ENCODE peak calls at places on chromosomes 11 and 22, in five cellular contexts. P is psoas muscle, A is keratinocyte, J is prostate gland, T is ovary. U is an unnamed sample.
A peak's percentile ranks its signal among the peaks of the same experiment; 100 is the strongest.

GRCh38 chr11:128338806-128339205 is 248.6 kb downstream of the ETS1 start:
- DNase-seq in P (no peak), A (no peak), J (no peak), T (no peak), U (no peak)

GRCh38 chr11:93686812-93687211 is 25.3 kb downstream of the CEP295 start:
- DNase-seq in P (no peak), A (no peak), J (no peak), T (no peak), U (no peak)

GRCh38 chr11:80285076-80285790 is 844.4 kb upstream of the TENM4 start:
- DNase-seq in P (no peak), A (no peak), J (no peak), T (no peak), U (no peak)

GRCh38 chr22:47219789-47220188 is 457.3 kb downstream of the TBC1D22A start:
- DNase-seq in P (no peak), A (no peak), J (no peak), T (no peak), U (no peak)

GRCh38 chr11:78069465-78069864 is 5.8 kb downstream of the THRSP start:
- DNase-seq in P (no peak), A (no peak), J (no peak), T (no peak), U (peak; percentile 19)

GRCh38 chr11:6437423-6437822 is 3.4 kb downstream of the HPX start:
- DNase-seq in P (no peak), A (no peak), J (no peak), T (no peak), U (no peak)

GRCh38 chr11:42066113-42066512 is 606.7 kb upstream of the LRRC4C start:
- DNase-seq in P (peak; percentile 64), A (no peak), J (no peak), T (no peak), U (no peak)

GRCh38 chr11:20599424-20600346 is at the start of gene SLC6A5:
- DNase-seq in P (no peak), A (no peak), J (no peak), T (no peak), U (peak; percentile 30)

GRCh38 chr11:117095301-117096139 is 2.7 kb downstream of the SIK3 start:
- DNase-seq in P (no peak), A (no peak), J (no peak), T (no peak), U (no peak)

GRCh38 chr11:11995601-11996000 is 12.8 kb downstream of the DKK3 start:
- DNase-seq in P (no peak), A (no peak), J (no peak), T (no peak), U (no peak)

GRCh38 chr11:8652140-8652539 is 30.3 kb downstream of the TRIM66 start:
- DNase-seq in P (no peak), A (peak; percentile 79), J (no peak), T (no peak), U (no peak)

GRCh38 chr11:96169250-96169649 is 173.7 kb downstream of the MAML2 start:
- DNase-seq in P (no peak), A (no peak), J (no peak), T (no peak), U (no peak)

GRCh38 chr11:11605181-11605580 is 16.6 kb downstream of the GALNT18 start:
- DNase-seq in P (no peak), A (no peak), J (no peak), T (no peak), U (no peak)

GRCh38 chr22:23245045-23245798 is 64.9 kb downstream of the BCR start:
- DNase-seq in P (peak; percentile 41), A (no peak), J (no peak), T (no peak), U (no peak)

GRCh38 chr11:98564233-98564632 is 456.5 kb upstream of the CNTN5 start:
- DNase-seq in P (no peak), A (no peak), J (no peak), T (no peak), U (no peak)

GRCh38 chr11:16606784-16607674 is 131.4 kb upstream of the C11orf58 start:
- DNase-seq in P (peak; percentile 78), A (no peak), J (peak; percentile 14), T (peak; percentile 54), U (peak; percentile 40)

GRCh38 chr11:125114518-125114917 is 3.1 kb upstream of the TMEM218 start:
- DNase-seq in P (no peak), A (no peak), J (no peak), T (no peak), U (no peak)
- TF ChIP-seq CTCF in P (no peak), A (peak; percentile 32), J (no peak), T (no peak), U (no peak)

DNA sequence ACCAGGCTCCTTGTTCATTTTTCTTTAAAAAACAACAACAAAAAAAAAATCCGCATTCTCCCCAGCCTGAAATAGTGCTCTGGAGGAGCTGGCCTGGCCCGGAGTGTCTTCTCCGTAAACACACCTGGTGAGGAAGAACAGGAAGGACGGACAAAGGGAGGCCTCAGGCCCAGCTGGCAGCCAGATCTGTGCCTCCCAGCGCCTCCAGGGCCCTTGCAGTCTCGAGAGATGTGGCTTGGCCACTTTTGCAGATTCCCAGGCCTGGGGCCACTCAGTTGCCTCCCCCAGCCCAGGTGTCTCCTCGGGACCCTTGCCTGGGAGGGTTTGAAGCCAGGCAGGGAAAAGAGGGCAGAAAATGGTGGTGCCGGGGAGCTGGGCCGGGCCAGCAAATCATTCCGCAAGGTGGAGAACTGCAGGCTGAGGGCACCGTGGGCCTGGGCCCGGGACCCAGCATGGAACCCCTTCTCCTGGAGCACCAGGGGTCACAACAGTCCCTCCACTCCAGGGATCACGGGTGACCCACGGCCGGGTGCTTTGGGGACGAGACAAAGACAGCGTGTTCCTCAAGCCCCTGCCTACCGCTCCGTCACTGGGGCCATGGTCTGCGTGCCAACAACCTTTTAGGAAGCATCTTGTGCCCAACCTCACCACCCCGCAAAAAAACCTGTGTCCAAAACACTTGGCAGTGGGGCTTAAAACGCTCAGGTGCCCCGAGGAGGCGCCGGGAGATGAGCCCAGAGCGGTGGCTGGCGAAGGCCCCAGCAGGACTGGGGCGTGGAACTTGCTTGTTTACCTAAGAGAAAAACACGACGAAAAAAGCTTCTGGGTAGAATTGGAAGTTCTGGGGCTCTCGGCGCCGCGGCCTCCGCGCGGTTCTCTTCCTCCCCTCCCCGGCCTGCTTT is 67.1 kb upstream of the WNT7B start:
- DNase-seq in P (peak; percentile 79), A (no peak), J (peak; percentile 82), T (peak; percentile 71), U (peak; percentile 70)
- H3K4me1 ChIP-seq in P (peaks cover 73% of the 10 kb centered on the region), A (peaks cover 87% of the 10 kb centered on the region), J (peaks cover 14% of the 10 kb centered on the region), T (peaks cover 28% of the 10 kb centered on the region), U (peaks cover 86% of the 10 kb centered on the region)

DNA sequence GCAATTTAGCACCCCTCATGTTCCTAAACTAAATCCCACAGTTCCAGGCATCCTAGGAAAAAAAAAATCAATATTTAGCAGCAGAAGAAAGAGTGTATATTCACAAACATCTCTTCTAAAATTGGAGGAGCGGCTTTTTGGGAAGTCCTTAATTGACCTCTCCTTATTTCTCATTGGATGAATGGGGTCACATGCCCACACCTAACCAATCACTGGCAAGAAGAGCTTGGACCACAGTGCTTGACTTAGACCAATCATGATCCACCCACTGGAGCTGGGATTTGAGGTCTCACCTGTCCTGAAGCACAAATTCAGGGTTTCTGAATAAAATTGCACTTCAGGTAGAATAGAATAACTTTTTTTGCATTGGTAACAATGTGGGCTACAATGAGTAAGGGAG is 16.0 kb downstream of the CD44 start:
- DNase-seq in P (no peak), A (no peak), J (no peak), T (no peak), U (no peak)
- H3K36me3 ChIP-seq in P (no peaks in the 10 kb centered on the region), A (peaks cover 24% of the 10 kb centered on the region), J (no peaks in the 10 kb centered on the region), T (no peaks in the 10 kb centered on the region), U (no peaks in the 10 kb centered on the region)

GRCh38 chr11:123434262-123434661 is 4.2 kb downstream of the GRAMD1B start:
- DNase-seq in P (no peak), A (no peak), J (no peak), T (no peak), U (no peak)
- TF ChIP-seq CTCF in P (no peak), A (no peak), J (no peak), T (no peak), U (no peak)

DNA sequence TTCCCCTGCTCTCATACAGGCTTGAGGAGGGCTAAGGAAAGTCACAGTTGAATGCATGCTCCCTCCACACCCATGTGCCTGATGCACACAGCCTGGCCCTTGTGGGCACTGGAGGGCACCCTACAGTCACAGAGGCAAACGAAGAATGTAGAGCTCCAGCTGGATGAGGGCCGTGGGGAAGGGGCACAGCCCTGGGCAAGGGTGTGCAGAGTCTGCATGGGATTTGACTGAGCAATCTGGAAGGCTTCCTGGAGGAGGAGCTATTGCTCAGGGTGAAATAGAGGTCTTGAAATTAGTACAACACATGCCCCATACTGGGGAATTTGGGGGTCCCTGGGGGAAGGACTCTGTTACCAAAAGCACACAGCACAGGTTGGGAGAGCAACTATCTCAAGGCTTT is 64.0 kb downstream of the KCNQ1 start:
- DNase-seq in P (no peak), A (no peak), J (no peak), T (peak; percentile 1), U (no peak)
- H3K4me1 ChIP-seq in P (no peaks in the 10 kb centered on the region), A (no peaks in the 10 kb centered on the region), J (no peaks in the 10 kb centered on the region), T (no peaks in the 10 kb centered on the region), U (no peaks in the 10 kb centered on the region)

GRCh38 chr11:495537-495931 is 11.5 kb downstream of the RNH1 start:
- DNase-seq in P (peak; percentile 45), A (no peak), J (no peak), T (no peak), U (no peak)
- H3K36me3 ChIP-seq in P (peaks cover 9% of the 10 kb centered on the region), A (peaks cover 41% of the 10 kb centered on the region), J (peaks cover 17% of the 10 kb centered on the region), T (no peaks in the 10 kb centered on the region), U (no peaks in the 10 kb centered on the region)

U was measured in body of pancreas.